ENCODE peak calls at places on chromosome 1, in four cellular contexts. H is HepG2, I is GM12878, R is K562. Q is an unnamed sample. For H3K79me2, the result is how much of the 10 kb centered on the place peaks cover.

GRCh38 chr1:39886757-39887231 is 3.5 kb upstream of the TRIT1 start:
- DNase-seq in H (no peak), I (no peak), R (no peak), Q (peak)

GRCh38 chr1:21624577-21625389 is 44.4 kb downstream of the RAP1GAP start:
- DNase-seq in H (no peak), I (no peak), R (no peak), Q (no peak)

GRCh38 chr1:169601096-169601881 is 15.0 kb upstream of the F5 start:
- DNase-seq in H (peak), I (peak), R (peak), Q (peak)

GRCh38 chr1:50458507-50458906 is 35.3 kb upstream of the DMRTA2 start:
- DNase-seq in H (no peak), I (no peak), R (no peak), Q (no peak)

GRCh38 chr1:153728305-153729066 is 636 bp downstream of the INTS3 start:
- DNase-seq in H (peak), I (no peak), R (peak), Q (peak)

GRCh38 chr1:105138445-105138821 is 1388.7 kb downstream of the AMY1C start:
- DNase-seq in H (peak), I (no peak), R (no peak), Q (no peak)

GRCh38 chr1:21781971-21782867 is 730 bp downstream of the USP48 start:
- DNase-seq in H (peak), I (peak), R (peak), Q (peak)

GRCh38 chr1:218865591-218865990 is 308.1 kb upstream of the LYPLAL1 start:
- DNase-seq in H (no peak), I (no peak), R (no peak), Q (no peak)

GRCh38 chr1:150578278-150579109 is 916 bp downstream of the MCL1 start:
- DNase-seq in H (peak), I (no peak), R (peak), Q (peak)

GRCh38 chr1:43072314-43072713 is 99.8 kb downstream of the EBNA1BP2 start:
- DNase-seq in H (no peak), I (no peak), R (no peak), Q (no peak)

GRCh38 chr1:84619383-84620093 is 45.3 kb upstream of the CTBS start:
- DNase-seq in H (peak), I (no peak), R (no peak), Q (no peak)

GRCh38 chr1:6953874-6954502 is 168.7 kb downstream of the CAMTA1 start:
- DNase-seq in H (no peak), I (no peak), R (no peak), Q (no peak)

GRCh38 chr1:229344139-229344538 is 1.3 kb upstream of the CCSAP start:
- DNase-seq in H (no peak), I (no peak), R (no peak), Q (no peak)

GRCh38 chr1:186540521-186540920 is 79.6 kb upstream of the PDC start:
- DNase-seq in H (no peak), I (no peak), R (no peak), Q (no peak)

GRCh38 chr1:94734963-94735899 is 84.9 kb upstream of the SLC44A3 start:
- DNase-seq in H (no peak), I (no peak), R (peak), Q (peak)

GRCh38 chr1:229579101-229579651 is 20.7 kb upstream of the ABCB10 start:
- DNase-seq in H (peak), I (peak), R (no peak), Q (no peak)

GRCh38 chr1:65959896-65960295 is 167.2 kb downstream of the PDE4B start:
- DNase-seq in H (no peak), I (no peak), R (no peak), Q (no peak)

GRCh38 chr1:171954386-171954785 is 113.1 kb downstream of the DNM3 start:
- DNase-seq in H (no peak), I (no peak), R (no peak), Q (no peak)

GRCh38 chr1:230431517-230431916 is 5.4 kb upstream of the PGBD5 start:
- DNase-seq in H (no peak), I (no peak), R (no peak), Q (no peak)

GRCh38 chr1:47915677-47916353 is 81.4 kb downstream of the TRABD2B start:
- DNase-seq in H (no peak), I (no peak), R (no peak), Q (peak)

GRCh38 chr1:92653605-92654381 is 131.1 kb downstream of the EVI5 start:
- DNase-seq in H (no peak), I (no peak), R (peak), Q (no peak)

GRCh38 chr1:41811051-41811795 is 107.5 kb downstream of the HIVEP3 start:
- DNase-seq in H (no peak), I (no peak), R (no peak), Q (no peak)

GRCh38 chr1:117643601-117644000 is 37.8 kb downstream of the TENT5C start:
- DNase-seq in H (no peak), I (no peak), R (no peak), Q (no peak)

GRCh38 chr1:147600119-147601111 is 59.1 kb downstream of the BCL9 start:
- DNase-seq in H (peak), I (no peak), R (peak), Q (peak)

GRCh38 chr1:222288056-222288455 is 259.8 kb downstream of the HHIPL2 start:
- DNase-seq in H (no peak), I (no peak), R (no peak), Q (no peak)

GRCh38 chr1:23801876-23802275 is 1.3 kb upstream of the GALE start:
- DNase-seq in H (no peak), I (no peak), R (no peak), Q (peak)

GRCh38 chr1:38958967-38959366 is 17.3 kb upstream of the RHBDL2 start:
- DNase-seq in H (peak), I (no peak), R (peak), Q (no peak)

GRCh38 chr1:229131243-229132105 is 139.4 kb upstream of the RAB4A start:
- DNase-seq in H (peak), I (no peak), R (no peak), Q (no peak)

GRCh38 chr1:87131809-87132663 is 196.6 kb upstream of the LMO4 start:
- DNase-seq in H (peak), I (no peak), R (peak), Q (peak)

GRCh38 chr1:104402178-104402577 is 652.5 kb downstream of the AMY1C start:
- DNase-seq in H (no peak), I (no peak), R (no peak), Q (no peak)

GRCh38 chr1:66275083-66275482 is 258.9 kb upstream of the SGIP1 start:
- DNase-seq in H (no peak), I (no peak), R (no peak), Q (no peak)

GRCh38 chr1:4495809-4496208 is 158.6 kb upstream of the AJAP1 start:
- DNase-seq in H (no peak), I (no peak), R (no peak), Q (no peak)

GRCh38 chr1:154225370-154225769 is 4.6 kb downstream of the UBAP2L start:
- DNase-seq in H (no peak), I (no peak), R (no peak), Q (no peak)

GRCh38 chr1:183048087-183049085 is 25.2 kb downstream of the LAMC1 start:
- DNase-seq in H (no peak), I (peak), R (no peak), Q (no peak)

GRCh38 chr1:183052861-183053260 is 29.6 kb downstream of the LAMC1 start:
- DNase-seq in H (no peak), I (no peak), R (no peak), Q (no peak)

DNA sequence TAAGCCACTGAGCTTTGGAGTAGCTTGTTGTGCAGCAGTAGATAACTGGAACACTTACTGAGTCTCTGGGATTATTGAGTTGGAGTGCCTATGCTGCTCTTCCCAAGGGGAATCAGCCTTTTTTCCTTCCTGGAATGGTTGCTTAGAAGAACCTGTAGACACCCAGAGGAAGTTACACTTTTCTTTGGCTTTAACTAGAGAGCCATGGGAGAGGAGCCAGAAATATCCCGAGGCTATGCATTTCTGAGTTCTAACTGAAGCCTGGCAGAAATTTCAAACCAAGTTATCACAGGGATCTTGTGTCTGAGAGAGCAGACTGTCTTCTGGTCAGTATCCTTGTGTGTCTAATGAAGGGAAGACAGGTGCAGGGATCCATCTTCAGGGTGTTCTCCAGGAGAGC is 28.3 kb downstream of the LAMC1 start:
- DNase-seq in H (no peak), I (no peak), R (no peak), Q (no peak)
- H3K79me2 ChIP-seq in H (half or more), I (under half), R (under half), Q (half or more)

DNA sequence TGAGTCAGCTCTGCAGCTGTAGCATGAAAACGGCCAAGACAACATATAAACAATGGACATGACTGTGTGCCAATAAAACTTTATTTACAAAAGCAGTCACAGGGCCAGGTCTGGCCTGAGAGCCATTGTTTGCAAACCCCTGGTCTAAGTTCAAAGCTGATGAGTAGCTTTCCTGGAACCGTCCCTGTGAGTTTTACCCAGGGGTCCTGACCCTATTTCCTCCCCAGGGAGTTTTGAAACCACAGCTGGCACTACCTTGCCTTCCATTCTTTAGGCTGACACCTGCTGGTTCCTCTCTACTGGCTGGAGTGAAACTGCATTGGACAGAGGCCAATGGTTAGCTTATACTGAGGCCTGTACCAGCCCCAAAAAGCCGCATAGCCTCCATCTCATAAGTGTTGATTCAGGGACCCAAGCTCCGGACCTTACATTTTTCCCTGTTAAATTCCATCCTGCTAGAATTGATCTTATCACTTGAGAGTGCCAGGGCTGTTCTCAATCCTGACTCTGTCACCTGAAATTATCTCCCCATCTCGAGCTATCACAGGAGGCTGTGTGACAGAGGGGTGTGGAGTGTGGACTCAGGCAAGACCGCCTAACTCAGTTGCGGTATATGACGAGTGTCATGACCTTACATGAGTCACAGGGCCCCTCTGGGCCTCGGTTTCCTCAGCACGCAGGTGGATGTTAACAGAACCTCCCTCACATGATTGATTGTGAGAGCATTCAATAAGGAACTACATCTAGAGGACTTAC is 343.6 kb downstream of the NPHP4 start:
- DNase-seq in H (peak), I (no peak), R (no peak), Q (no peak)
- TF ChIP-seq JUNB in H (no peak), I (no peak), R (no peak), Q (no peak)

GRCh38 chr1:19128965-19129514 is 81.0 kb downstream of the UBR4 start:
- DNase-seq in H (no peak), I (no peak), R (no peak), Q (no peak)
- H3K4me2 ChIP-seq in H (no peak), I (no peak), R (no peak), Q (no peak)

DNA sequence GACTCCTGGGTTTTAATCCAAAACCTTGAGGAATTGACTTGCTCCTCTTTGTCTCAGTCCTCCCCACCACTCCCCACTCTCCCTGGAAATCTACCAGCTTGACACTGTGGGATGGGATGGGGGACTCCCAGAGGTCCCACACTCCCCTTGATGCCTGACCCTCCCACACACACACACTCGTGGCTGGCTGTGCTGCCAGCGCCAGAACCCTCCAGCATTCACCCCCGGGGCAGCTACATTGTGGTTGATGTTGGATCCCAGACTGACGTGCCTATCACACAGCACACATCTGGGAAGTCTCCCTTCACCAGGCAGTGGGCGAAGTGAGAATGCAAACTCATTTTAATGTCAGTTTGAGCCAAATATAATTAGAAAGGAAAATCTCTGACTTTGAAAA is 10.0 kb downstream of the KIRREL1 start:
- DNase-seq in H (no peak), I (no peak), R (no peak), Q (no peak)
- H3K79me2 ChIP-seq in H (under half), I (under half), R (under half), Q (half or more)

DNA sequence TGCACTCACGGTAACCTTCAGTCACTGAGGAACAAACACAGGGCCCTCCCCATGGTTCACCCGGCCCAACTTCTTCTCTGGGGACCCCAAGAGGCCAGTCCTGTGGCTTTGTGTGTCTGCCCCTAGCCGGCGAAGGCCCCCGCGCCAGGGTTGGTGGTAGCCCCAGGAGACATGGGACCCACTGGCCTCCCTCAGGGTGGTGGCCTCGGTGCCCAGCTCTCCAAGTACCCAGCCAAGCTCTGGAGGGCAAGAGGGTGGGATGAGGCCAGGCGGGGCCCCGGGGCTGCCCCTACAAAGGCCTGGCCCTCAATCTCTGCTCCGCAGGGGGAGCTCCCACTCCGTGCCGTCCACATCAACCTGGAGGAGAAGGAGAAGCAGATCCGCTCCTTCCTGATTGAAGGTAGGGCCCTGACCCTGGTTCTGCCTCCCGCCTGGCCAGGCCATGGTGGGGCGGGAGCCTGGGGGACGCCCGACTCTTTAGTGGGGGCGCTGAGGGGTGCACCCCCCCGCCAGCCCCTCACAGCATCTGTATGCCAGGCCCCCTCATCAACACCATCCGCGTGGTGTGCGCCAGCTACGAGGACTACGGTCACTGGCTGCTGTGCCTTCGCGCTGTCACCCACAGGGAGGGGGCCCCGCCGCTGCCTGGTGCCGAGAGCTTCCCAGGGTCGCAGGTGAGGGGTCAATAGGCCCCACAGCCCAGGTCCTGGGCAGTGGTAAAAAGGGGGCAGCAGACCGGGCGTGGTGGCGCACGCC is 5.6 kb downstream of the PLEKHN1 start:
- DNase-seq in H (no peak), I (no peak), R (no peak), Q (no peak)
- TF ChIP-seq JUNB in H (no peak), I (no peak), R (no peak), Q (no peak)

DNA sequence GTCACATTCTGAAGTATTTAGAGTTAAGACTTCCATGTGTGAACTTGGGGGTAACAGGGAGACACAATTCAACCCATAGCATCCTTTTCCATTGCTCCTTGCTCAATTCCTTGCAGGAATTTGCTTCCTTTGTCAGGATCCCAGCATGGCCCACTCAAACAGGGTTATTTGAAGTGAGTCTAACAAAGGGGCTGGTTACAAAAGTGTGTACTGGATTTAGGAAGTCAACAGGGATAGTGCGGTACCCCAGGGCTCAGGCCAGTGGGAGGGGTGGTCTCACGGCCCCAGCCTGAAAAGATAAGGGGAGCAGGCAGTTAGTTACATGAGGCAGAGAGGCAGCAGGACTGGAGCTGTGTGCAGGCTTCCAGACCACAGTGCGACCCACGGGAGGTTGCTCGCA is 14.4 kb downstream of the LRRC38 start:
- DNase-seq in H (no peak), I (no peak), R (no peak), Q (no peak)
- H3K4me2 ChIP-seq in H (no peak), I (no peak), R (no peak), Q (no peak)

DNA sequence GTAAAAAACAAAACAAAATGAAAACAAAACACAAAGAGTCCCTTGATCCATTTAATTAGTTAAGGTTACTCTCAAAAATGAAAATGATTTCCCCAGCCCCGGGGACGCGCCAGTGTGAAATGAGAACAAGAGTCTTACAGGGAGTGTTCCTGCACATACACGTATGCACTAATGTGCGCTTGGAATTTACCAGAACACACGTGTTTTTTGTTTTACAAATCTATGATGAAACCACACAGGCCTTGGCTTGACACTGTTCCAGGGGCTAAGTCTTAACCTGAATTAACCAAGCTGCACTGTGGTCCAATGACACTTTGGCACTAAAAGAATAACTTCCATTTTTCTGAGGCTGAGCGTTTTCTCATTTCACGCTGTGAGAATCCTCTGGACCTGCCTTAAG is 63.7 kb downstream of the SLC45A1 start:
- DNase-seq in H (no peak), I (no peak), R (no peak), Q (no peak)
- H3K79me2 ChIP-seq in H (half or more), I (under half), R (under half), Q (half or more)

GRCh38 chr1:201828820-201829774 is at the start of gene IPO9:
- DNase-seq in H (peak), I (peak), R (peak), Q (peak)
- TF ChIP-seq JUNB in H (no peak), I (no peak), R (no peak), Q (no peak)

GRCh38 chr1:237999426-238000052 is 108.8 kb upstream of the ZP4 start:
- DNase-seq in H (no peak), I (no peak), R (no peak), Q (no peak)
- H3K4me2 ChIP-seq in H (no peak), I (no peak), R (no peak), Q (no peak)

GRCh38 chr1:244439391-244440032 is 12.2 kb downstream of the ADSS2 start:
- DNase-seq in H (no peak), I (no peak), R (peak), Q (peak)

GRCh38 chr1:244445320-244446181 is 6.2 kb downstream of the ADSS2 start:
- DNase-seq in H (no peak), I (no peak), R (no peak), Q (no peak)

GRCh38 chr1:244444854-244445253 is 6.9 kb downstream of the ADSS2 start:
- DNase-seq in H (no peak), I (no peak), R (no peak), Q (peak)

GRCh38 chr1:244447024-244447423 is 4.7 kb downstream of the ADSS2 start:
- DNase-seq in H (no peak), I (no peak), R (no peak), Q (no peak)

DNA sequence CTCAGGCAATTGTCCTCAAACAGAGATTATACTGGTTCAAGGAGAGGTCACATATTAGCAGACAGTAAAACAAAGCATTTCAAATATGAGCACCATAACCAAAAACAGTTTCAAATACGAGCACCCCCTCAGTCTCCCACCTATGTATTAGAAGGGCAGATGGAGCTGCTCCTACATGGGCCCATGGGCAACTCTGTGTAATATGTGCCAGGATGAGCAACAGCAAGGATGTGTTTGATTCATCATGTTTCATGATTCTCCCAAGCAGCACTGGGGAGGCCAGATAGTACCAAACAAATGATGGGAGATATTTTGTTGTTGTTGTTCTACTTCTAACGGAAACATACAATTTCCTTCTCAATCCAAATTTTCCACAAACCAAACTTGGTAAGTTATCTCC is 8.9 kb downstream of the ADSS2 start:
- DNase-seq in H (no peak), I (no peak), R (no peak), Q (no peak)
- H3K79me2 ChIP-seq in H (half or more), I (half or more), R (half or more), Q (half or more)